ENCODE peak calls at places on chromosome 15, in nine cellular contexts. A is right cardiac atrium; N is Panc1; O is central memory CD8-positive, alpha-beta T cell; T is heart left ventricle; U is left lung; C is RWPE2; F is esophagus mucosa; M is pancreas. W is an unnamed sample.

GRCh38 chr15:41945221-41945620 is 27.1 kb downstream of the EHD4 start:
- ATAC-seq in A (no peak), N (no peak), O (no peak), T (peak), U (no peak), C (no peak), F (no peak), M (no peak), W (no peak)

GRCh38 chr15:100721758-100722550 is 119.6 kb downstream of the ASB7 start:
- ATAC-seq in A (peak), N (peak), O (no peak), T (peak), U (peak), C (peak), F (peak), M (peak), W (peak)

GRCh38 chr15:64878708-64879107 is 33.0 kb upstream of the ANKDD1A start:
- ATAC-seq in A (peak), N (no peak), O (no peak), T (peak), U (peak), C (no peak), F (no peak), M (peak), W (peak)

GRCh38 chr15:88907111-88907510 is 6.1 kb downstream of the MFGE8 start:
- ATAC-seq in A (no peak), N (no peak), O (no peak), T (no peak), U (no peak), C (no peak), F (no peak), M (no peak), W (no peak)

GRCh38 chr15:85331666-85332261 is 48.6 kb upstream of the AKAP13 start:
- ATAC-seq in A (no peak), N (peak), O (no peak), T (peak), U (peak), C (no peak), F (peak), M (no peak), W (no peak)

GRCh38 chr15:66661432-66662096 is 40.5 kb upstream of the SMAD6 start:
- ATAC-seq in A (peak), N (no peak), O (no peak), T (peak), U (peak), C (no peak), F (peak), M (no peak), W (peak)

GRCh38 chr15:66724732-66725467 is 22.9 kb downstream of the SMAD6 start:
- ATAC-seq in A (no peak), N (no peak), O (no peak), T (no peak), U (no peak), C (no peak), F (no peak), M (no peak), W (no peak)

GRCh38 chr15:89880727-89881126 is 13.1 kb downstream of the AP3S2 start:
- ATAC-seq in A (no peak), N (no peak), O (no peak), T (no peak), U (no peak), C (no peak), F (peak), M (no peak), W (no peak)

GRCh38 chr15:90095521-90095959 is 6.7 kb downstream of the IDH2 start:
- ATAC-seq in A (no peak), N (no peak), O (no peak), T (no peak), U (peak), C (no peak), F (peak), M (peak), W (no peak)

GRCh38 chr15:42465520-42466259 is 25.3 kb downstream of the ZNF106 start:
- ATAC-seq in A (no peak), N (no peak), O (no peak), T (no peak), U (peak), C (no peak), F (no peak), M (no peak), W (peak)